ENCODE peak calls at places on chromosome 12, in six cellular contexts. Y, I, B, U, E and A are unnamed samples.

GRCh38 chr12:132133952-132134652 is 10.0 kb downstream of the DDX51 start:
- DNase-seq in B (no peak), U (peak; percentile 49), Y (peak; percentile 41), I (no peak), E (no peak), A (peak; percentile 77)

GRCh38 chr12:26936559-26937442 is 980 bp downstream of the INTS13 start:
- DNase-seq in U (no peak), E (peak; percentile 28), Y (no peak), B (no peak), I (no peak), A (no peak)

GRCh38 chr12:51951199-51951842 is at the start of gene ACVR1B:
- DNase-seq in E (peak; percentile 87), U (peak; percentile 96), Y (peak; percentile 97), B (peak; percentile 92), I (peak; percentile 71), A (peak; percentile 95)

GRCh38 chr12:11723993-11724392 is 74.5 kb downstream of the ETV6 start:
- DNase-seq in B (no peak), U (no peak), I (peak; percentile 96), E (no peak), Y (peak; percentile 53), A (no peak)

GRCh38 chr12:115096673-115097349 is 412.8 kb upstream of the TBX3 start:
- DNase-seq in U (no peak), I (no peak), E (no peak), B (no peak), Y (no peak), A (no peak)

GRCh38 chr12:28253175-28253641 is 63.0 kb downstream of the CCDC91 start:
- DNase-seq in I (peak; percentile 72), E (peak; percentile 68), U (no peak), B (no peak), Y (no peak), A (no peak)

GRCh38 chr12:39619660-39620433 is at the start of gene ABCD2:
- DNase-seq in E (peak; percentile 97), Y (peak; percentile 81), I (peak; percentile 83), U (peak; percentile 64), B (peak; percentile 61), A (peak; percentile 81)

GRCh38 chr12:62299617-62300016 is 39.4 kb downstream of the USP15 start:
- DNase-seq in E (no peak), I (no peak), Y (no peak), B (no peak), U (no peak), A (no peak)

GRCh38 chr12:76455582-76456345 is 103.8 kb downstream of the OSBPL8 start:
- DNase-seq in Y (peak; percentile 60), I (peak; percentile 90), E (peak; percentile 53), B (no peak), U (no peak), A (no peak)

GRCh38 chr12:70045036-70045435 is 198.2 kb upstream of the CNOT2 start:
- DNase-seq in I (peak; percentile 30), U (no peak), E (no peak), Y (no peak), B (no peak), A (no peak)

GRCh38 chr12:4387607-4388006 is 8.1 kb upstream of the FGF23 start:
- DNase-seq in Y (no peak), E (no peak), U (no peak), I (no peak), B (no peak), A (no peak)

GRCh38 chr12:99914206-99914605 is 70.5 kb downstream of the ANKS1B start:
- DNase-seq in B (no peak), I (no peak), U (no peak), Y (no peak), E (no peak), A (no peak)

GRCh38 chr12:131832393-131833231 is 4.4 kb downstream of the MMP17 start:
- DNase-seq in I (no peak), U (no peak), B (peak; percentile 60), E (no peak), Y (no peak), A (peak; percentile 81)

GRCh38 chr12:20514598-20514997 is 146.3 kb downstream of the PDE3A start:
- DNase-seq in U (no peak), E (no peak), I (no peak), Y (no peak), B (no peak), A (no peak)

GRCh38 chr12:71848212-71848611 is 8.7 kb downstream of the TBC1D15 start:
- DNase-seq in E (no peak), U (no peak), I (no peak), Y (no peak), B (no peak), A (no peak)

GRCh38 chr12:108573310-108573709 is 10.9 kb downstream of the ISCU start:
- DNase-seq in Y (no peak), E (peak; percentile 69), B (no peak), U (no peak), I (no peak), A (no peak)

GRCh38 chr12:69897744-69898143 is 72.7 kb downstream of the MYRFL start:
- DNase-seq in I (peak; percentile 98), U (no peak), Y (no peak), E (peak; percentile 71), B (no peak), A (no peak)

GRCh38 chr12:58161773-58162172 is 220.4 kb downstream of the ATP23 start:
- DNase-seq in U (no peak), I (no peak), E (no peak), B (no peak), Y (no peak), A (no peak)

GRCh38 chr12:58176296-58176869 is 235.0 kb downstream of the ATP23 start:
- DNase-seq in B (no peak), E (no peak), Y (peak; percentile 78), U (no peak), I (peak; percentile 3), A (no peak)

GRCh38 chr12:122336015-122336946 is 70.0 kb upstream of the VPS33A start:
- DNase-seq in B (no peak), Y (peak; percentile 52), E (no peak), U (no peak), I (no peak), A (no peak)

GRCh38 chr12:120674172-120674571 is 12.8 kb upstream of the MLEC start:
- DNase-seq in B (no peak), Y (no peak), U (no peak), E (no peak), I (no peak), A (no peak)

GRCh38 chr12:64010069-64010686 is 165.7 kb downstream of the SRGAP1 start:
- DNase-seq in E (no peak), I (peak; percentile 94), Y (no peak), B (no peak), U (no peak), A (no peak)

GRCh38 chr12:124395986-124396385 is 101.1 kb downstream of the RFLNA start:
- DNase-seq in E (no peak), Y (no peak), I (no peak), B (no peak), U (no peak), A (no peak)

GRCh38 chr12:119216084-119216483 is 37.4 kb downstream of the HSPB8 start:
- DNase-seq in U (no peak), Y (no peak), E (no peak), B (no peak), I (no peak), A (no peak)

GRCh38 chr12:57195186-57195585 is 21.4 kb upstream of the NXPH4 start:
- DNase-seq in B (no peak), Y (no peak), E (no peak), U (no peak), I (no peak), A (no peak)

GRCh38 chr12:62123721-62124203 is 136.4 kb upstream of the USP15 start:
- DNase-seq in E (peak; percentile 54), B (peak; percentile 28), I (peak; percentile 16), U (no peak), Y (peak; percentile 67), A (no peak)

GRCh38 chr12:4153343-4153892 is 120.1 kb upstream of the CCND2 start:
- DNase-seq in U (no peak), Y (no peak), I (no peak), B (no peak), E (peak; percentile 45), A (no peak)

DNA sequence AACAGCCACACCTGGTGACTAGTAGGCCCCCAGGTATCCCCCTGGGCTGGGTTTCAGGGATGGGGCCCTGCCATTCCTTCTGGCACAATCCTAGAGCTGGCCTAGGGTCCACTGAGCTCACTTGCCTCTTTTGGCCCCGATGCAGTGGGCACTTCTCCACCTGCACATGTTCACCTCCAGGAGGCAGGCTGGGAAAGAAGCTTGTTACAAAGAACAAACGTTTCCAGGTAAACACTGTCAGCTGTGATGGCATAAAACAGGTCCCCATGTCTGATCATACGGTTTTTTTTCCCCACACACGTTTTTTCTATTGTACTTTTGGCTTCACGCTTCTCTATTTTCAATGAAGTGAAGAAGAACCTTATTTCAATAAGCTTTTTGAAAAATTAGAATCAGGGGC is 15.8 kb upstream of the HVCN1 start:
- DNase-seq in U (no peak), B (no peak), E (peak; percentile 33), I (no peak), Y (peak; percentile 18), A (no peak)
- TF ChIP-seq CTCF in U (no peak), B (no peak), E (peak; percentile 42), I (no peak), Y (peak; percentile 22), A (no peak)

GRCh38 chr12:89472508-89472907 is 52.1 kb downstream of the GALNT4 start:
- DNase-seq in Y (no peak), U (no peak), I (peak; percentile 75), B (no peak), E (no peak), A (no peak)
- H3K27ac ChIP-seq in Y (no peak overlapping the region), U (no peak overlapping the region), I (peak overlapping the region; percentile 51), B (no peak overlapping the region), E (no peak overlapping the region), A (no peak overlapping the region)

DNA sequence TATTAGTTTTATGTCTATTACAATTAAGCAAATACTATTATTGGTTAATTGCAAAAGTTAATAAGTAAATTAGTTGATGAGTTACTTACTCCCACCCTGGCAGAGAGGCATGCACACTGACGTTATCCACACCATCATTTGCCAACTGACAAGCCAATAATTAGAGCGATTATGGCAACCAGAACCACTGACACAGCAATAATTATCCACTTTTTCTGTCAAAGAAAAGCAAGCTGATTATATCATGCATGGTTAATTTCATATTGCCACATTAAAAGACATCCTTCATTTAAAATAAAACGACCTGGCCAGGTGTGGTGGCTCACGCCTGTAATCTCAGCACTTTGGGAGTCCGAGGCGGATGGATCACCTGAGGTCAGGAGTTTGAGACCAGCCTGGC is 43.1 kb downstream of the STX2 start:
- DNase-seq in Y (no peak), E (no peak), B (no peak), U (no peak), I (no peak), A (no peak)
- TF ChIP-seq CTCF in Y (no peak), E (no peak), B (no peak), U (no peak), I (no peak), A (no peak)

GRCh38 chr12:50545213-50545612 is 40.4 kb downstream of the DIP2B start:
- DNase-seq in E (no peak), Y (no peak), B (no peak), I (no peak), U (no peak), A (no peak)

GRCh38 chr12:50541139-50541538 is 36.4 kb downstream of the DIP2B start:
- DNase-seq in B (no peak), Y (no peak), U (no peak), I (no peak), E (no peak), A (no peak)

GRCh38 chr12:50546441-50547318 is 41.9 kb downstream of the DIP2B start:
- DNase-seq in U (no peak), Y (no peak), I (peak; percentile 24), E (no peak), B (no peak), A (no peak)

GRCh38 chr12:50545783-50546182 is 41.0 kb downstream of the DIP2B start:
- DNase-seq in I (no peak), Y (no peak), B (no peak), U (no peak), E (no peak), A (no peak)

GRCh38 chr12:50542448-50542847 is 37.7 kb downstream of the DIP2B start:
- DNase-seq in E (no peak), I (peak; percentile 75), U (no peak), B (no peak), Y (no peak), A (no peak)
- H3K27ac ChIP-seq in E (no peak overlapping the region), I (no peak overlapping the region), U (no peak overlapping the region), B (no peak overlapping the region), Y (no peak overlapping the region), A (peak overlapping the region; percentile 85)